ENCODE peak calls at places on chromosomes 12 and 14, in ten cellular contexts. A is astrocyte; Q is EH; T is NCI-H2029; V is stimulated activated naive B cell treated with anti-CD40 and anti-IgM and Interleukin-4, amounts not matched to agents 10 μg/mL and 1 μg/mL and 100 μg/mL, for 72 hours; Y is GM20000; E is foreskin fibroblast; N is type B pancreatic cell; X is HS-5; G is lower lobe of right lung. R is an unnamed sample.

GRCh38 chr14:27845241-27845850 is 921.2 kb upstream of the FOXG1 start:
- DNase-seq in E (no peak), T (no peak), Y (no peak), V (no peak), X (no peak), A (no peak), G (peak), Q (no peak), N (peak), R (no peak)

GRCh38 chr12:26940820-26941219 is 2.5 kb downstream of the FGFR1OP2 start:
- DNase-seq in T (no peak), N (no peak), G (no peak), Q (no peak), Y (peak), V (no peak), X (no peak), E (no peak), A (peak), R (no peak)

GRCh38 chr12:53344824-53345485 is 8.8 kb upstream of the SP7 start:
- DNase-seq in X (no peak), V (peak), N (peak), T (peak), Y (peak), Q (peak), A (peak), G (peak), E (peak), R (no peak)

GRCh38 chr12:133234971-133235370 is 706 bp downstream of the ANHX start:
- DNase-seq in X (no peak), G (no peak), Y (no peak), N (no peak), E (no peak), T (no peak), A (no peak), Q (no peak), V (no peak), R (no peak)

GRCh38 chr12:57112492-57113294 is 1.5 kb upstream of the STAT6 start:
- DNase-seq in N (no peak), V (no peak), X (no peak), A (no peak), Q (no peak), Y (no peak), G (no peak), T (no peak), E (no peak), R (no peak)

GRCh38 chr12:19105468-19105867 is 24.1 kb upstream of the PLEKHA5 start:
- DNase-seq in E (no peak), Y (no peak), A (no peak), T (peak), X (no peak), Q (no peak), G (no peak), V (no peak), N (no peak), R (no peak)

GRCh38 chr12:508145-508544 is 48.4 kb downstream of the B4GALNT3 start:
- DNase-seq in V (no peak), N (no peak), X (no peak), E (no peak), Y (no peak), T (no peak), A (no peak), G (no peak), Q (no peak), R (no peak)

GRCh38 chr14:54564071-54564798 is 2.7 kb upstream of the SAMD4A start:
- DNase-seq in N (no peak), X (no peak), Q (peak), E (no peak), T (peak), V (no peak), G (no peak), A (peak), Y (peak), R (no peak)

GRCh38 chr12:122975790-122976647 is 975 bp downstream of the OGFOD2 start:
- DNase-seq in Q (peak), Y (no peak), T (no peak), X (no peak), A (no peak), E (no peak), N (no peak), V (no peak), G (no peak), R (no peak)

GRCh38 chr12:19833775-19834501 is 394.6 kb downstream of the AEBP2 start:
- DNase-seq in V (no peak), E (no peak), T (no peak), G (no peak), X (peak), Y (no peak), Q (peak), A (peak), N (no peak), R (no peak)

GRCh38 chr12:131035268-131035681 is 81.6 kb downstream of the ADGRD1 start:
- DNase-seq in E (no peak), Y (peak), T (peak), Q (no peak), X (no peak), G (peak), V (no peak), A (no peak), N (no peak), R (no peak)